ENCODE peak calls at places on chromosomes 5 and 9, in six cellular contexts. D, H, X, V, S and A are unnamed samples.

GRCh38 chr9:72585737-72586136 is 64.3 kb downstream of the TMC1 start:
- DNase-seq in D (no peak), H (no peak), X (no peak), V (no peak), S (peak), A (no peak)

GRCh38 chr5:78530342-78531096 is 118.1 kb downstream of the LHFPL2 start:
- DNase-seq in D (no peak), H (peak), X (no peak), V (no peak), S (peak), A (no peak)

GRCh38 chr5:142115937-142116614 is 7.5 kb downstream of the NDFIP1 start:
- DNase-seq in D (no peak), H (peak), X (no peak), V (no peak), S (no peak), A (no peak)

GRCh38 chr5:64635056-64635686 is 55.1 kb upstream of the SHISAL2B start:
- DNase-seq in D (no peak), H (no peak), X (no peak), V (no peak), S (peak), A (no peak)

GRCh38 chr5:14452685-14453084 is 128.9 kb upstream of the OTULINL start:
- DNase-seq in D (no peak), H (no peak), X (no peak), V (no peak), S (no peak), A (no peak)

GRCh38 chr9:110126986-110127864 is 80.7 kb downstream of the C9orf152 start:
- DNase-seq in D (peak), H (peak), X (no peak), V (no peak), S (no peak), A (peak)

GRCh38 chr5:140236896-140237598 is 62.1 kb downstream of the CYSTM1 start:
- DNase-seq in D (no peak), H (no peak), X (peak), V (no peak), S (no peak), A (no peak)

GRCh38 chr5:96652769-96653455 is 9.3 kb upstream of the CAST start:
- DNase-seq in D (no peak), H (no peak), X (no peak), V (no peak), S (no peak), A (no peak)

GRCh38 chr5:42487821-42488220 is 64.6 kb downstream of the GHR start:
- DNase-seq in D (no peak), H (no peak), X (no peak), V (no peak), S (no peak), A (no peak)

GRCh38 chr5:119212026-119212425 is 141.1 kb downstream of the DMXL1 start:
- DNase-seq in D (no peak), H (no peak), X (no peak), V (no peak), S (no peak), A (no peak)

GRCh38 chr5:14397717-14398116 is 183.9 kb upstream of the OTULINL start:
- DNase-seq in D (no peak), H (peak), X (peak), V (no peak), S (no peak), A (no peak)

GRCh38 chr9:73080110-73080683 is 71.5 kb upstream of the ANXA1 start:
- DNase-seq in D (no peak), H (no peak), X (no peak), V (no peak), S (peak), A (no peak)

GRCh38 chr5:160787247-160787646 is 64.8 kb downstream of the ATP10B start:
- DNase-seq in D (no peak), H (no peak), X (no peak), V (peak), S (peak), A (no peak)

GRCh38 chr5:141677415-141677814 is 4.6 kb downstream of the ARAP3 start:
- DNase-seq in D (no peak), H (no peak), X (no peak), V (no peak), S (no peak), A (no peak)

GRCh38 chr5:56757077-56757476 is 58.3 kb upstream of the MAP3K1 start:
- DNase-seq in D (no peak), H (no peak), X (peak), V (no peak), S (no peak), A (no peak)

GRCh38 chr5:160619381-160619780 is 197.7 kb downstream of the PTTG1 start:
- DNase-seq in D (no peak), H (no peak), X (no peak), V (no peak), S (no peak), A (no peak)

GRCh38 chr9:114300846-114301797 is 21.8 kb upstream of the ORM1 start:
- DNase-seq in D (peak), H (no peak), X (no peak), V (peak), S (no peak), A (peak)

GRCh38 chr9:8745347-8745746 is 945.8 kb upstream of the DMAC1 start:
- DNase-seq in D (no peak), H (no peak), X (no peak), V (no peak), S (no peak), A (no peak)

GRCh38 chr5:175814676-175815075 is 56.7 kb upstream of the CPLX2 start:
- DNase-seq in D (no peak), H (peak), X (no peak), V (no peak), S (peak), A (no peak)

GRCh38 chr5:178212241-178213002 is 8.1 kb downstream of the HNRNPAB start:
- DNase-seq in D (no peak), H (no peak), X (no peak), V (no peak), S (no peak), A (no peak)

GRCh38 chr9:94908041-94908563 is 181.6 kb downstream of the AOPEP start:
- DNase-seq in D (no peak), H (no peak), X (no peak), V (no peak), S (peak), A (no peak)
- H3K27ac ChIP-seq in D (peak), H (no peak), X (peak), V (peak), S (peak), A (peak)

GRCh38 chr9:122218070-122218884 is 10.5 kb downstream of the LHX6 start:
- DNase-seq in D (no peak), H (no peak), X (no peak), V (no peak), S (no peak), A (no peak)
- H3K4me3 ChIP-seq in D (no peak), H (no peak), X (peak), V (no peak), S (no peak), A (no peak)

GRCh38 chr5:154573011-154573410 is 95.0 kb upstream of the HAND1 start:
- DNase-seq in D (no peak), H (no peak), X (no peak), V (no peak), S (no peak), A (no peak)

GRCh38 chr5:154580422-154580821 is 102.4 kb upstream of the HAND1 start:
- DNase-seq in D (no peak), H (no peak), X (no peak), V (no peak), S (no peak), A (no peak)

GRCh38 chr5:154577449-154577848 is 99.4 kb upstream of the HAND1 start:
- DNase-seq in D (no peak), H (no peak), X (no peak), V (no peak), S (no peak), A (no peak)

GRCh38 chr5:154571325-154572035 is 93.5 kb upstream of the HAND1 start:
- DNase-seq in D (no peak), H (no peak), X (no peak), V (no peak), S (no peak), A (no peak)

DNA sequence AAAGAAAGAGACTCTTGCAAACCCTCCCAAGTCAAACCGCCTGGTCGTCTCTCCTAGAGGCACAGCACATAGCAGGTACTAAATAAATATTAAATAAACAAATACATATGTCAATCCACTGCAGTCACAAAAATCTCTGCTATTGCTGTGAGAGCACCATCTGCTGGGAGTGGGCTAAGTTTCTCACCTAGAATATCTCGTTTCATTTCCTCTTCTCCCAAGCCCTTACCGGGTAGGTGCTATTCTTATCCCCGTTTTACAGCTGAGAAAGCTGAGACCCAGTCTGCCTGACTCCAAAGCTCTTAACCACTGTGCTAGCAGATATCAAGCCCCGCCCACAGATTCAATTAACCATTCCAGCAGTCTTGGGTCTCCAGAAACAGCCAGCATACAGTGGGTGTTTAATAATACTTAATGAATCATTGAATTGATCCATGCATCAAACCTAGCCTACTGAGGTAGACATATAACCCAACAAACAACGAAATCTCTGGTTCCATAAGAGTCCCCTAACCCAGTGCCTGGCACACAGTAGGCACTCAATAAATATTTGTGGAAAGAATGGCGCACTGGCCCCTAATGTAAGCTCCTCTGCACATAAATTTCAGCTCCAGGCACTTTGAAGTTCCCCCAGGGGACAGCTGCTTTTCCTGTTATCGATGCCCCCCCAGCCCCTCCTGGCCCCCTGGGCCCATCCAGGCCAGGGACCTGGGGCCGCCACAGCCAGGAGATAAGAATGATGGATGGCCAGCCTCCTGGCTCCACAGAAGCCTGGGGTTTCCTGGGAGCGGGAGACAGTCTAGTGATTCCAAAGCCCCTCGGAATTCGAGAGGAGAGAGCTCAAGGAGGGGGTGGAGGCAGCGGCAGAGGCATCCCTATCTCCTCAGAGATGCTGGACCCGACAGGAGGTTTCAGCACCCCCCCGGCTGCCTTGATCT is 98.1 kb upstream of the HAND1 start:
- DNase-seq in D (no peak), H (no peak), X (no peak), V (no peak), S (peak), A (no peak)
- H3K27ac ChIP-seq in D (no peak), H (no peak), X (no peak), V (no peak), S (no peak), A (no peak)

GRCh38 chr9:99911600-99911999 is 5.1 kb downstream of the STX17 start:
- DNase-seq in D (no peak), H (no peak), X (no peak), V (no peak), S (no peak), A (no peak)

GRCh38 chr9:99903393-99903792 is 3.1 kb upstream of the STX17 start:
- DNase-seq in D (no peak), H (no peak), X (no peak), V (no peak), S (no peak), A (no peak)

GRCh38 chr9:99906403-99907207 is at the start of gene STX17:
- DNase-seq in D (peak), H (peak), X (peak), V (peak), S (peak), A (peak)

GRCh38 chr9:99907208-99907532 is 716 bp downstream of the STX17 start:
- DNase-seq in D (no peak), H (no peak), X (no peak), V (no peak), S (no peak), A (no peak)

GRCh38 chr9:99905833-99906402 is 536 bp upstream of the STX17 start:
- DNase-seq in D (no peak), H (no peak), X (peak), V (no peak), S (no peak), A (no peak)
- H3K4me3 ChIP-seq in D (peak), H (peak), X (peak), V (peak), S (peak), A (peak)

DNA sequence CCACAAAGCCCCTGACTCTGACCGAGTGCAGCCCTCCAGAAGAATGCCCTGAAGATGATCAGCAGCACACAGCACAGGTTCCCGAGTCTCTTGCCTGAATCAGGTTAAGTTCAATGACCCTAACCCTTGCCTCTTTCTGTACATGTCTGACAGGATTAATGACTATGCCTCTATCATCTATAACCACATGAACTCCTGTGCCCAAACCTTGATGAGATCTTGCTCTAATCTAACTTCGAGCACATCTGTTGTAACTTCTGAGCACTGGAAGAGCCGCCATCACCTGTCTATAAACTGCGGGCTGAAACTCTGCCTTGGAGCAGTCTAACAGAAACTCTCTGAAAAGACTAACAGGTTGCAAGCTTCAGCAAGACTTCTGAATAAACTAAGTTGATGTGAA is 44.6 kb downstream of the SERINC5 start:
- DNase-seq in D (no peak), H (no peak), X (no peak), V (no peak), S (no peak), A (no peak)
- H3K27ac ChIP-seq in D (no peak), H (no peak), X (no peak), V (no peak), S (no peak), A (no peak)

GRCh38 chr5:122656107-122656506 is 118.8 kb upstream of the SNX2 start:
- DNase-seq in D (no peak), H (no peak), X (no peak), V (no peak), S (no peak), A (no peak)

GRCh38 chr5:122661496-122662180 is 113.2 kb upstream of the SNX2 start:
- DNase-seq in D (peak), H (peak), X (no peak), V (no peak), S (no peak), A (peak)

GRCh38 chr5:122653087-122654017 is 121.5 kb upstream of the SNX2 start:
- DNase-seq in D (no peak), H (peak), X (no peak), V (no peak), S (no peak), A (no peak)

DNA sequence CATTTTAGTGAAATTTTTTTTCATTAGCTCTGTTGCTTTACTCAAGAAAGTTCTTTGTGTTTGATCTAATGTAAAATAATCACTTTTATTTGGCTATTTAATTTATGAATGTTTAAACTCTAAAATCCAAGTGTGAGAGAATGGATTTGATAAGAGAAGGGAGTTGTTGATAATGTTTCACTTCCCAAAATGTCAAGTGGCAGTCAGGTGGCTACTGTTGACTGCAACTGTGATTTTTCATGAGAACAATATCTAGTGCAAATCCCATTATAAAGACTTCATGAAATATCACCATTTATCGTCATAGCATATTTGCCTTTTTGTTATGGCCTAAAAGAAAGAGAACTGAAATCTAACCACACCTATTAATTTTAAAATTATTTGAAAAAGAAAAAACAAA is 118.3 kb upstream of the SNX2 start:
- DNase-seq in D (no peak), H (no peak), X (no peak), V (no peak), S (no peak), A (no peak)
- H3K4me3 ChIP-seq in D (no peak), H (no peak), X (no peak), V (no peak), S (no peak), A (no peak)

GRCh38 chr5:95449460-95449859 is 58.3 kb downstream of the FAM81B start:
- DNase-seq in D (no peak), H (no peak), X (no peak), V (no peak), S (no peak), A (no peak)

GRCh38 chr5:95445442-95445841 is 54.3 kb downstream of the FAM81B start:
- DNase-seq in D (no peak), H (no peak), X (no peak), V (no peak), S (no peak), A (no peak)

GRCh38 chr5:95448836-95449235 is 57.7 kb downstream of the FAM81B start:
- DNase-seq in D (no peak), H (no peak), X (no peak), V (no peak), S (no peak), A (no peak)

GRCh38 chr5:95446009-95446408 is 54.8 kb downstream of the FAM81B start:
- DNase-seq in D (no peak), H (peak), X (no peak), V (no peak), S (no peak), A (no peak)

GRCh38 chr5:95446560-95447221 is 55.5 kb downstream of the FAM81B start:
- DNase-seq in D (no peak), H (no peak), X (no peak), V (no peak), S (no peak), A (no peak)
- H3K27ac ChIP-seq in D (no peak), H (peak), X (no peak), V (no peak), S (no peak), A (no peak)

DNA sequence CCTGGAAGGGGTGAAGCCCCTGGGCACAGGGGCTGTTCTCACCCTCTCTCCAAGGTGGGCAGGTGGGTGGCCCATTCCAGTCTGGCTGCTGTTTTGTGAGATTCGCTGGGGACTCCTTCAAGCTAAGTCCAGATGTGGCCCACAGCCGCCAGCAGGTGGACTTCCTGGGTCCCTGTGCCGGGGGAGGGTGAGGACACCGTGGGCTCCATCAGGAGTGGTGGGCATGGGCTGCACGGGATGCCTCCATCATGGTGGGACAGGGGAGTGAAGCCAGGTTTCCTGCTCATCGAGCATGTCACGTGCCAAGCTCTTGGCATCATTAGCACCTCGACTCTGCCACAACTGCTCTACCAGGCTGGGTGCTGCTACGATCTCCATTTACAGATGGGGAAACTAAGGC is 1.8 kb downstream of the NCS1 start:
- DNase-seq in D (no peak), H (no peak), X (no peak), V (no peak), S (no peak), A (no peak)
- H3K4me3 ChIP-seq in D (peak), H (peak), X (no peak), V (no peak), S (peak), A (peak)

GRCh38 chr9:116656977-116657376 is 30.1 kb upstream of the TRIM32 start:
- DNase-seq in D (no peak), H (no peak), X (no peak), V (no peak), S (no peak), A (no peak)

GRCh38 chr9:116656535-116656934 is 30.6 kb upstream of the TRIM32 start:
- DNase-seq in D (no peak), H (no peak), X (peak), V (no peak), S (no peak), A (no peak)

GRCh38 chr9:116661037-116661954 is 25.8 kb upstream of the TRIM32 start:
- DNase-seq in D (no peak), H (peak), X (peak), V (no peak), S (peak), A (no peak)

GRCh38 chr9:116662633-116663032 is 24.5 kb upstream of the TRIM32 start:
- DNase-seq in D (no peak), H (no peak), X (no peak), V (no peak), S (no peak), A (no peak)

GRCh38 chr9:116658265-116658664 is 28.8 kb upstream of the TRIM32 start:
- DNase-seq in D (no peak), H (no peak), X (no peak), V (no peak), S (no peak), A (no peak)
- H3K27ac ChIP-seq in D (no peak), H (no peak), X (no peak), V (no peak), S (peak), A (no peak)